ENCODE peak calls at places on chromosomes 11 and 22, in five cellular contexts. One of them, this sample, is unnamed.

GRCh38 chr11:100328626-100329340 is 358.3 kb upstream of the ARHGAP42 start:
- DNase-seq in HS-27A: peak
- DNase-seq in frontal cortex: no peak
- DNase-seq in cardiac fibroblast: no peak
- DNase-seq in NCI-H510A treated with DMSO at 0.1 percent for 48 hours: no peak
- DNase-seq in this sample: no peak

GRCh38 chr11:119062779-119063178 is 4.8 kb upstream of the VPS11 start:
- DNase-seq in HS-27A: no peak
- DNase-seq in frontal cortex: no peak
- DNase-seq in cardiac fibroblast: peak
- DNase-seq in NCI-H510A treated with DMSO at 0.1 percent for 48 hours: no peak
- DNase-seq in this sample: no peak

GRCh38 chr22:39360674-39361413 is 11.1 kb downstream of the SYNGR1 start:
- DNase-seq in HS-27A: no peak
- DNase-seq in frontal cortex: no peak
- DNase-seq in cardiac fibroblast: no peak
- DNase-seq in NCI-H510A treated with DMSO at 0.1 percent for 48 hours: no peak
- DNase-seq in this sample: peak

GRCh38 chr22:19611590-19611989 is 87.4 kb upstream of the CLDN5 start:
- DNase-seq in HS-27A: no peak
- DNase-seq in frontal cortex: no peak
- DNase-seq in cardiac fibroblast: no peak
- DNase-seq in NCI-H510A treated with DMSO at 0.1 percent for 48 hours: no peak
- DNase-seq in this sample: no peak

GRCh38 chr22:44534335-44534734 is 36.3 kb upstream of the RTL6 start:
- DNase-seq in HS-27A: no peak
- DNase-seq in frontal cortex: no peak
- DNase-seq in cardiac fibroblast: no peak
- DNase-seq in NCI-H510A treated with DMSO at 0.1 percent for 48 hours: no peak
- DNase-seq in this sample: no peak

GRCh38 chr11:83537131-83537610 is 251.0 kb upstream of the CCDC90B start:
- DNase-seq in HS-27A: no peak
- DNase-seq in frontal cortex: no peak
- DNase-seq in cardiac fibroblast: no peak
- DNase-seq in NCI-H510A treated with DMSO at 0.1 percent for 48 hours: no peak
- DNase-seq in this sample: peak

GRCh38 chr11:64744544-64745218 is 739 bp upstream of the RASGRP2 start:
- DNase-seq in HS-27A: no peak
- DNase-seq in frontal cortex: peak
- DNase-seq in cardiac fibroblast: no peak
- DNase-seq in NCI-H510A treated with DMSO at 0.1 percent for 48 hours: no peak
- DNase-seq in this sample: no peak

GRCh38 chr22:26406118-26406517 is 22.9 kb upstream of the ASPHD2 start:
- DNase-seq in HS-27A: no peak
- DNase-seq in frontal cortex: no peak
- DNase-seq in cardiac fibroblast: no peak
- DNase-seq in NCI-H510A treated with DMSO at 0.1 percent for 48 hours: peak
- DNase-seq in this sample: no peak

GRCh38 chr11:65417702-65418430 is 4.7 kb upstream of the NEAT1 start:
- DNase-seq in HS-27A: no peak
- DNase-seq in frontal cortex: no peak
- DNase-seq in cardiac fibroblast: peak
- DNase-seq in NCI-H510A treated with DMSO at 0.1 percent for 48 hours: no peak
- DNase-seq in this sample: peak

GRCh38 chr11:118008271-118008903 is 22.2 kb downstream of the IL10RA start:
- DNase-seq in HS-27A: no peak
- DNase-seq in frontal cortex: no peak
- DNase-seq in cardiac fibroblast: no peak
- DNase-seq in NCI-H510A treated with DMSO at 0.1 percent for 48 hours: no peak
- DNase-seq in this sample: no peak

GRCh38 chr22:37601540-37602442 is 6.8 kb upstream of the GGA1 start:
- DNase-seq in HS-27A: no peak
- DNase-seq in frontal cortex: no peak
- DNase-seq in cardiac fibroblast: peak
- DNase-seq in NCI-H510A treated with DMSO at 0.1 percent for 48 hours: peak
- DNase-seq in this sample: peak

GRCh38 chr22:29382575-29383328 is 5.6 kb downstream of the AP1B1 start:
- DNase-seq in HS-27A: no peak
- DNase-seq in frontal cortex: no peak
- DNase-seq in cardiac fibroblast: no peak
- DNase-seq in NCI-H510A treated with DMSO at 0.1 percent for 48 hours: no peak
- DNase-seq in this sample: peak

GRCh38 chr11:130096823-130097222 is 27.1 kb downstream of the APLP2 start:
- DNase-seq in HS-27A: no peak
- DNase-seq in frontal cortex: no peak
- DNase-seq in cardiac fibroblast: no peak
- DNase-seq in NCI-H510A treated with DMSO at 0.1 percent for 48 hours: no peak
- DNase-seq in this sample: no peak

GRCh38 chr22:48742556-48743343 is 1084.9 kb downstream of the BRD1 start:
- DNase-seq in HS-27A: no peak
- DNase-seq in frontal cortex: no peak
- DNase-seq in cardiac fibroblast: no peak
- DNase-seq in NCI-H510A treated with DMSO at 0.1 percent for 48 hours: no peak
- DNase-seq in this sample: no peak

GRCh38 chr11:86162257-86162656 is 82.3 kb upstream of the EED start:
- DNase-seq in HS-27A: peak
- DNase-seq in frontal cortex: peak
- DNase-seq in cardiac fibroblast: peak
- DNase-seq in NCI-H510A treated with DMSO at 0.1 percent for 48 hours: no peak
- DNase-seq in this sample: no peak

GRCh38 chr11:45669146-45669545 is 3.7 kb upstream of the CHST1 start:
- DNase-seq in HS-27A: no peak
- DNase-seq in frontal cortex: no peak
- DNase-seq in cardiac fibroblast: no peak
- DNase-seq in NCI-H510A treated with DMSO at 0.1 percent for 48 hours: no peak
- DNase-seq in this sample: no peak

GRCh38 chr11:111652184-111652583 is 49.9 kb downstream of the SIK2 start:
- DNase-seq in HS-27A: peak
- DNase-seq in frontal cortex: no peak
- DNase-seq in cardiac fibroblast: peak
- DNase-seq in NCI-H510A treated with DMSO at 0.1 percent for 48 hours: no peak
- DNase-seq in this sample: no peak

GRCh38 chr22:31329453-31330215 is 16.5 kb downstream of the PATZ1 start:
- DNase-seq in HS-27A: no peak
- DNase-seq in frontal cortex: no peak
- DNase-seq in cardiac fibroblast: no peak
- DNase-seq in NCI-H510A treated with DMSO at 0.1 percent for 48 hours: no peak
- DNase-seq in this sample: no peak

GRCh38 chr11:96012086-96012824 is 88.3 kb upstream of the MTMR2 start:
- DNase-seq in HS-27A: no peak
- DNase-seq in frontal cortex: peak
- DNase-seq in cardiac fibroblast: peak
- DNase-seq in NCI-H510A treated with DMSO at 0.1 percent for 48 hours: no peak
- DNase-seq in this sample: peak

GRCh38 chr11:128171496-128171895 is 415.9 kb downstream of the ETS1 start:
- DNase-seq in HS-27A: no peak
- DNase-seq in frontal cortex: no peak
- DNase-seq in cardiac fibroblast: peak
- DNase-seq in NCI-H510A treated with DMSO at 0.1 percent for 48 hours: no peak
- DNase-seq in this sample: no peak

GRCh38 chr11:40291304-40292100 is 1168.0 kb downstream of the LRRC4C start:
- DNase-seq in HS-27A: no peak
- DNase-seq in frontal cortex: no peak
- DNase-seq in cardiac fibroblast: no peak
- DNase-seq in NCI-H510A treated with DMSO at 0.1 percent for 48 hours: no peak
- DNase-seq in this sample: no peak

This sample was measured in G401.